ENCODE peak calls at places on chromosomes 12 and 14, in four cellular contexts. One of them, this sample, is unnamed. For H3K36me3, the result is how much of the 10 kb centered on the place peaks cover.

GRCh38 chr12:95874452-95874851 is 15.7 kb downstream of the SNRPF start:
- DNase-seq in gastrocnemius medialis: no peak
- DNase-seq in uterus: no peak
- DNase-seq in CD8-positive, alpha-beta memory T cell: no peak
- DNase-seq in this sample: no peak

GRCh38 chr14:60968671-60969070 is 12.2 kb downstream of the TRMT5 start:
- DNase-seq in uterus: no peak
- DNase-seq in gastrocnemius medialis: no peak
- DNase-seq in CD8-positive, alpha-beta memory T cell: no peak
- DNase-seq in this sample: no peak

GRCh38 chr12:92244036-92244435 is 98.4 kb upstream of the BTG1 start:
- DNase-seq in uterus: peak
- DNase-seq in CD8-positive, alpha-beta memory T cell: no peak
- DNase-seq in gastrocnemius medialis: peak
- DNase-seq in this sample: no peak

GRCh38 chr14:100392266-100392850 is 69.2 kb downstream of the SLC25A47 start:
- DNase-seq in CD8-positive, alpha-beta memory T cell: no peak
- DNase-seq in gastrocnemius medialis: no peak
- DNase-seq in uterus: no peak
- DNase-seq in this sample: no peak

GRCh38 chr12:59651230-59651920 is 55.5 kb downstream of the SLC16A7 start:
- DNase-seq in uterus: no peak
- DNase-seq in gastrocnemius medialis: no peak
- DNase-seq in CD8-positive, alpha-beta memory T cell: no peak
- DNase-seq in this sample: no peak

GRCh38 chr12:130924946-130925345 is 28.8 kb upstream of the ADGRD1 start:
- DNase-seq in gastrocnemius medialis: no peak
- DNase-seq in CD8-positive, alpha-beta memory T cell: no peak
- DNase-seq in uterus: no peak
- DNase-seq in this sample: no peak

GRCh38 chr14:72851660-72852059 is 42.2 kb downstream of the DPF3 start:
- DNase-seq in CD8-positive, alpha-beta memory T cell: no peak
- DNase-seq in uterus: no peak
- DNase-seq in gastrocnemius medialis: no peak
- DNase-seq in this sample: no peak

GRCh38 chr12:75809745-75810144 is 221.8 kb downstream of the PHLDA1 start:
- DNase-seq in CD8-positive, alpha-beta memory T cell: no peak
- DNase-seq in uterus: no peak
- DNase-seq in gastrocnemius medialis: no peak
- DNase-seq in this sample: no peak

GRCh38 chr14:65238456-65238855 is 136.1 kb upstream of the MAX start:
- DNase-seq in gastrocnemius medialis: no peak
- DNase-seq in CD8-positive, alpha-beta memory T cell: no peak
- DNase-seq in uterus: no peak
- DNase-seq in this sample: no peak

GRCh38 chr12:44377443-44378160 is 498.5 kb downstream of the NELL2 start:
- DNase-seq in CD8-positive, alpha-beta memory T cell: no peak
- DNase-seq in uterus: no peak
- DNase-seq in gastrocnemius medialis: no peak
- DNase-seq in this sample: no peak

GRCh38 chr12:90027889-90028570 is 319.4 kb upstream of the ATP2B1 start:
- DNase-seq in gastrocnemius medialis: no peak
- DNase-seq in uterus: no peak
- DNase-seq in CD8-positive, alpha-beta memory T cell: no peak
- DNase-seq in this sample: no peak

GRCh38 chr12:31245822-31246469 is 80.0 kb downstream of the SINHCAF start:
- DNase-seq in gastrocnemius medialis: no peak
- DNase-seq in CD8-positive, alpha-beta memory T cell: no peak
- DNase-seq in uterus: no peak
- DNase-seq in this sample: no peak

GRCh38 chr12:50720501-50720900 is 43.4 kb upstream of the ATF1 start:
- DNase-seq in gastrocnemius medialis: no peak
- DNase-seq in CD8-positive, alpha-beta memory T cell: no peak
- DNase-seq in uterus: no peak
- DNase-seq in this sample: no peak
- H3K36me3 ChIP-seq in gastrocnemius medialis: under half
- H3K36me3 ChIP-seq in CD8-positive, alpha-beta memory T cell: under half
- H3K36me3 ChIP-seq in uterus: under half
- H3K36me3 ChIP-seq in this sample: half or more

GRCh38 chr12:123621101-123621500 is 12.4 kb downstream of the EIF2B1 start:
- DNase-seq in uterus: no peak
- DNase-seq in gastrocnemius medialis: no peak
- DNase-seq in CD8-positive, alpha-beta memory T cell: no peak
- DNase-seq in this sample: no peak
- H3K36me3 ChIP-seq in uterus: under half
- H3K36me3 ChIP-seq in gastrocnemius medialis: under half
- H3K36me3 ChIP-seq in CD8-positive, alpha-beta memory T cell: half or more
- H3K36me3 ChIP-seq in this sample: half or more

GRCh38 chr12:8630131-8630530 is 17.5 kb upstream of the AICDA start:
- DNase-seq in uterus: no peak
- DNase-seq in gastrocnemius medialis: no peak
- DNase-seq in CD8-positive, alpha-beta memory T cell: no peak
- DNase-seq in this sample: no peak

GRCh38 chr12:8628731-8629130 is 16.1 kb upstream of the AICDA start:
- DNase-seq in CD8-positive, alpha-beta memory T cell: no peak
- DNase-seq in gastrocnemius medialis: no peak
- DNase-seq in uterus: no peak
- DNase-seq in this sample: no peak

GRCh38 chr12:8629486-8630033 is 16.9 kb upstream of the AICDA start:
- DNase-seq in CD8-positive, alpha-beta memory T cell: no peak
- DNase-seq in uterus: no peak
- DNase-seq in gastrocnemius medialis: no peak
- DNase-seq in this sample: no peak
- H3K36me3 ChIP-seq in CD8-positive, alpha-beta memory T cell: under half
- H3K36me3 ChIP-seq in uterus: under half
- H3K36me3 ChIP-seq in gastrocnemius medialis: under half
- H3K36me3 ChIP-seq in this sample: under half

DNA sequence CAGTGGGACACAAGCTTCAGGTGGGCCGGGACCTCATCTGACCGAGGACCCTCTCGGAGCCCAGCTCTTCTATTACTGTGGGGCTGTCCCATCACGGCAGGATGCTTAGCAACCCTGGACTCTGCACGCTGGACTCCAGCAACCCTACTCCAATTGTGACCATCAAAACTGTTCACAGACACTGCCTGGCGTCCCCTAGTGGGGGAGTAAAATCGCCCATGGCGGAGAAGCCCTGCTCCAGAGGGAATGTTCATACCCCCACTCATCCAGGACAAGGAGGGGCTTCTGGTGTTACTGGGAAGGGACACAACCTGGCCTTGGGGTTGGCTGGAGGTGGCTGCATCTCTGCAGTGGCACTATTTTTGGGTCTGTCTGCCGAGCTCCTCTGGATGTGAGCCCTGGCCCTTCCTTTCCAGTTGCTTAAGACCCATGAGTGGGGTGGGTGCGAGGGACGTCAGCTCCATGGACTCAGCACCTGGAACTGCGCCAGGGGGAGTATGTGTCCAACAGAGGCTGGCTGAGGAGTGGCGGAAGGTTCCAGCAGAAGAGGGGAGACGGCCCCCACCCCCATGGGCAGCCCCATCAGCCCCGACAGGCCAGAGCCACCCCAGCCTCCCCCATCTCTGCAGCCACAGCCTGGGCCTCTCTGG is 103.8 kb downstream of the RFLNA start:
- DNase-seq in uterus: peak
- DNase-seq in gastrocnemius medialis: no peak
- DNase-seq in CD8-positive, alpha-beta memory T cell: no peak
- DNase-seq in this sample: no peak
- H3K36me3 ChIP-seq in uterus: under half
- H3K36me3 ChIP-seq in gastrocnemius medialis: under half
- H3K36me3 ChIP-seq in CD8-positive, alpha-beta memory T cell: under half
- H3K36me3 ChIP-seq in this sample: under half

DNA sequence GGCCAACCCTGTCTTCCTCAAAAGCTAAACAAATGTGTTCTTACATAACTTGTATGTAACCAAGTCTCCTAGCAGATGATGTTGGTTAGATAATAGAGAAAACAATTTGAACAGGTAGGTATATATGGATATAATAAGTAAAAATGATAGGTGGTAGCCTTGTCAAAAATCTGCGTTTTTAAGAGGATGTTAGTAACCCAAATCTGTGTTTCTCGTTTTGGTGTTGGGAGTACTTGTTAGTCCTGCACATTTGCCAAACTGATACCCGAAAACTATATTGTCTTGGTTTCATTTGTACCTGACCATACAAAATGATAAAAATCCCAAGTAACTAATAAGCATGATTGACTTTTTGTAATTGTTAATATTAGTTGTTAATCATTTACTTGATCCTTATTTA is 8.1 kb downstream of the SRSF5 start:
- DNase-seq in gastrocnemius medialis: no peak
- DNase-seq in CD8-positive, alpha-beta memory T cell: no peak
- DNase-seq in uterus: no peak
- DNase-seq in this sample: no peak
- H3K36me3 ChIP-seq in gastrocnemius medialis: under half
- H3K36me3 ChIP-seq in CD8-positive, alpha-beta memory T cell: under half
- H3K36me3 ChIP-seq in uterus: under half
- H3K36me3 ChIP-seq in this sample: half or more

GRCh38 chr12:70351076-70351475 is 15.0 kb upstream of the KCNMB4 start:
- DNase-seq in gastrocnemius medialis: no peak
- DNase-seq in uterus: no peak
- DNase-seq in CD8-positive, alpha-beta memory T cell: no peak
- DNase-seq in this sample: no peak
- H3K36me3 ChIP-seq in gastrocnemius medialis: under half
- H3K36me3 ChIP-seq in uterus: under half
- H3K36me3 ChIP-seq in CD8-positive, alpha-beta memory T cell: under half
- H3K36me3 ChIP-seq in this sample: under half